ENCODE peak calls at places on chromosomes 4 and X, in nine cellular contexts. D, K, I, O, Z, F, X, B and C are unnamed samples.

GRCh38 chrX:7139202-7140081 is 8.1 kb upstream of the STS start:
- DNase-seq in D (no peak), K (no peak), I (no peak), O (no peak), Z (peak), F (no peak), X (no peak), B (no peak), C (no peak)

GRCh38 chr4:3518941-3519340 is 13.3 kb downstream of the LRPAP1 start:
- DNase-seq in D (no peak), K (no peak), I (no peak), O (no peak), Z (no peak), F (no peak), X (no peak), B (no peak), C (peak)

GRCh38 chrX:154313147-154313546 is 17.6 kb downstream of the TKTL1 start:
- DNase-seq in D (peak), K (no peak), I (no peak), O (no peak), Z (no peak), F (no peak), X (no peak), B (no peak), C (no peak)

GRCh38 chrX:43813319-43813718 is 68.9 kb downstream of the MAOB start:
- DNase-seq in D (no peak), K (no peak), I (no peak), O (no peak), Z (no peak), F (no peak), X (no peak), B (no peak), C (no peak)

GRCh38 chr4:5137927-5138326 is 86.6 kb downstream of the STK32B start:
- DNase-seq in D (no peak), K (no peak), I (no peak), O (no peak), Z (no peak), F (no peak), X (no peak), B (no peak), C (no peak)

GRCh38 chr4:128686032-128686465 is 123.5 kb upstream of the JADE1 start:
- DNase-seq in D (no peak), K (no peak), I (no peak), O (no peak), Z (no peak), F (no peak), X (no peak), B (no peak), C (no peak)

GRCh38 chr4:8744083-8744805 is 127.4 kb downstream of the HMX1 start:
- DNase-seq in D (no peak), K (no peak), I (no peak), O (no peak), Z (no peak), F (no peak), X (peak), B (no peak), C (peak)

GRCh38 chr4:84493092-84493850 is 5.8 kb downstream of the NKX6-1 start:
- DNase-seq in D (peak), K (no peak), I (no peak), O (no peak), Z (no peak), F (no peak), X (peak), B (no peak), C (peak)

GRCh38 chr4:8410641-8411271 is 29.8 kb downstream of the ACOX3 start:
- DNase-seq in D (peak), K (no peak), I (no peak), O (no peak), Z (peak), F (no peak), X (peak), B (peak), C (peak)

GRCh38 chr4:38179690-38180299 is 219.6 kb downstream of the PTTG2 start:
- DNase-seq in D (peak), K (peak), I (peak), O (peak), Z (peak), F (peak), X (peak), B (peak), C (peak)

GRCh38 chr4:98510757-98511517 is 147.5 kb downstream of the TSPAN5 start:
- DNase-seq in D (no peak), K (no peak), I (no peak), O (no peak), Z (peak), F (no peak), X (no peak), B (no peak), C (no peak)

GRCh38 chrX:137566746-137567473 is 983 bp downstream of the ZIC3 start:
- DNase-seq in D (no peak), K (no peak), I (no peak), O (no peak), Z (no peak), F (no peak), X (peak), B (no peak), C (no peak)

GRCh38 chr4:175656615-175657014 is 155.4 kb downstream of the GPM6A start:
- DNase-seq in D (no peak), K (no peak), I (no peak), O (no peak), Z (no peak), F (no peak), X (no peak), B (no peak), C (no peak)

GRCh38 chr4:175308236-175308635 is 390.1 kb downstream of the ADAM29 start:
- DNase-seq in D (no peak), K (no peak), I (no peak), O (no peak), Z (peak), F (no peak), X (no peak), B (no peak), C (no peak)

GRCh38 chr4:153344131-153345010 is at the start of gene MND1:
- DNase-seq in D (peak), K (peak), I (peak), O (peak), Z (peak), F (peak), X (peak), B (peak), C (peak)

GRCh38 chrX:132022863-132023116 is 312 bp upstream of the STK26 start:
- DNase-seq in D (no peak), K (no peak), I (no peak), O (no peak), Z (no peak), F (no peak), X (no peak), B (no peak), C (no peak)

GRCh38 chrX:8844157-8844556 is 43.0 kb upstream of the FAM9A start:
- DNase-seq in D (no peak), K (no peak), I (no peak), O (no peak), Z (no peak), F (no peak), X (no peak), B (no peak), C (no peak)